ENCODE peak calls at places on chromosomes 4 and X, in nine cellular contexts. H, Q, Y, I, R, G, D, X and C are unnamed samples.
A peak's percentile ranks its signal among the peaks of the same experiment; 100 is the strongest.

GRCh38 chr4:171857302-171858005 is 44.2 kb downstream of the GALNTL6 start:
- DNase-seq in H (no peak), X (no peak), I (no peak), D (no peak), R (no peak), G (no peak), Y (no peak), Q (no peak), C (no peak)

GRCh38 chrX:40065291-40066046 is 32.3 kb downstream of the BCOR start:
- DNase-seq in G (no peak), X (no peak), Y (no peak), D (no peak), R (no peak), H (no peak), I (no peak), Q (no peak), C (no peak)

GRCh38 chr4:111792592-111792991 is 352.7 kb upstream of the FAM241A start:
- DNase-seq in X (no peak), H (no peak), R (no peak), Y (no peak), I (no peak), D (no peak), Q (no peak), G (no peak), C (no peak)

GRCh38 chr4:80011636-80012236 is 61.3 kb downstream of the ANTXR2 start:
- DNase-seq in R (peak; percentile 81), H (peak; percentile 14), I (no peak), Q (peak; percentile 79), G (no peak), X (no peak), Y (no peak), D (no peak), C (peak; percentile 85)

GRCh38 chrX:3576886-3577516 is 136.4 kb downstream of the PRKX start:
- DNase-seq in I (no peak), G (no peak), X (no peak), Q (peak; percentile 93), H (no peak), D (no peak), Y (no peak), R (peak; percentile 14), C (peak; percentile 78)

GRCh38 chrX:13520931-13521330 is 48.5 kb upstream of the EGFL6 start:
- DNase-seq in H (no peak), I (no peak), Y (no peak), R (no peak), G (no peak), X (no peak), D (no peak), Q (no peak), C (no peak)

GRCh38 chr4:41390661-41391060 is 133.9 kb downstream of the UCHL1 start:
- DNase-seq in Y (no peak), R (no peak), Q (no peak), I (no peak), H (no peak), G (no peak), D (no peak), X (no peak), C (no peak)

GRCh38 chr4:83646538-83646937 is 110.6 kb downstream of the GPAT3 start:
- DNase-seq in R (peak; percentile 18), X (no peak), Y (no peak), G (no peak), H (no peak), D (no peak), Q (no peak), I (no peak), C (no peak)

GRCh38 chr4:121243476-121243875 is 79.4 kb upstream of the TNIP3 start:
- DNase-seq in X (no peak), D (no peak), G (no peak), Y (no peak), I (no peak), R (no peak), Q (peak; percentile 24), H (no peak), C (no peak)

GRCh38 chrX:15143050-15143824 is 126.6 kb downstream of the ASB9 start:
- DNase-seq in D (peak; percentile 46), G (peak; percentile 39), Q (peak; percentile 41), I (no peak), H (peak; percentile 20), R (peak; percentile 46), Y (peak; percentile 50), X (peak; percentile 39), C (no peak)

GRCh38 chr4:159042097-159042605 is 60.7 kb upstream of the RAPGEF2 start:
- DNase-seq in I (no peak), H (no peak), D (no peak), Q (no peak), Y (no peak), G (no peak), R (no peak), X (no peak), C (no peak)

GRCh38 chrX:30241724-30242415 is at the start of gene MAGEB4:
- DNase-seq in Q (no peak), G (no peak), X (no peak), H (no peak), I (no peak), R (no peak), Y (no peak), D (no peak), C (no peak)

GRCh38 chr4:1559896-1560650 is 124.0 kb downstream of the FAM53A start:
- DNase-seq in H (peak; percentile 92), X (no peak), D (no peak), Y (no peak), Q (no peak), G (no peak), I (no peak), R (no peak), C (no peak)

GRCh38 chr4:150415213-150415612 is 166.7 kb upstream of the MAB21L2 start:
- DNase-seq in Q (peak; percentile 0), X (no peak), Y (no peak), I (no peak), R (no peak), D (no peak), G (no peak), H (no peak), C (no peak)

GRCh38 chr4:136927172-136927571 is 605.1 kb downstream of the PCDH18 start:
- DNase-seq in Q (peak; percentile 10), G (no peak), R (peak; percentile 65), I (no peak), Y (peak; percentile 25), X (no peak), D (no peak), H (peak; percentile 9), C (no peak)

GRCh38 chrX:48897157-48897620 is 379 bp downstream of the TIMM17B start:
- DNase-seq in D (peak; percentile 70), X (peak; percentile 70), I (peak; percentile 86), H (peak; percentile 76), R (peak; percentile 74), G (peak; percentile 50), Y (peak; percentile 90), Q (peak; percentile 62), C (no peak)

GRCh38 chr4:575281-576141 is 584 bp downstream of the TMEM271 start:
- DNase-seq in I (no peak), R (peak; percentile 49), H (peak; percentile 29), G (no peak), X (peak; percentile 74), Q (peak; percentile 65), Y (no peak), D (no peak), C (peak; percentile 2)

GRCh38 chr4:26793750-26794149 is 66.9 kb upstream of the STIM2 start:
- DNase-seq in I (no peak), X (no peak), Y (no peak), G (no peak), D (no peak), Q (no peak), H (no peak), R (peak; percentile 18), C (no peak)

GRCh38 chrX:96455078-96455477 is 229.6 kb upstream of the DIAPH2 start:
- DNase-seq in D (no peak), H (no peak), G (no peak), X (no peak), Y (no peak), R (no peak), I (no peak), Q (no peak), C (no peak)

GRCh38 chrX:130952266-130953043 is 49.4 kb upstream of the ENOX2 start:
- DNase-seq in Y (no peak), Q (no peak), R (no peak), H (no peak), G (no peak), X (no peak), I (no peak), D (no peak), C (no peak)

GRCh38 chr4:172962564-172963353 is 205.9 kb upstream of the GALNT7 start:
- DNase-seq in I (peak; percentile 80), D (peak; percentile 42), H (peak; percentile 73), X (no peak), Y (peak; percentile 78), Q (peak; percentile 98), G (no peak), R (no peak), C (peak; percentile 80)

GRCh38 chr4:52861879-52862604 is at the start of gene RASL11B:
- DNase-seq in D (peak; percentile 25), G (peak; percentile 68), I (peak; percentile 92), R (peak; percentile 63), Q (peak; percentile 59), X (peak; percentile 84), Y (peak; percentile 40), H (peak; percentile 74), C (no peak)